ENCODE peak calls at places on chromosomes 3 and 15, in four cellular contexts. One of them, this sample, is unnamed.

GRCh38 chr3:163785693-163786092 is 1292.6 kb downstream of the SI start:
- DNase-seq in NCI-H1092: no peak
- DNase-seq in endothelial cell: peak
- DNase-seq in PC-9: no peak
- DNase-seq in this sample: no peak

GRCh38 chr15:70856884-70857546 is 3.1 kb upstream of the LARP6 start:
- DNase-seq in NCI-H1092: no peak
- DNase-seq in endothelial cell: no peak
- DNase-seq in PC-9: peak
- DNase-seq in this sample: peak

GRCh38 chr3:132090921-132091320 is 56.1 kb upstream of the CPNE4 start:
- DNase-seq in NCI-H1092: no peak
- DNase-seq in endothelial cell: no peak
- DNase-seq in PC-9: no peak
- DNase-seq in this sample: no peak

GRCh38 chr3:120177151-120177550 is 82.9 kb upstream of the GSK3B start:
- DNase-seq in NCI-H1092: peak
- DNase-seq in endothelial cell: peak
- DNase-seq in PC-9: peak
- DNase-seq in this sample: peak

GRCh38 chr3:50515565-50516047 is 12.2 kb upstream of the CACNA2D2 start:
- DNase-seq in NCI-H1092: no peak
- DNase-seq in endothelial cell: peak
- DNase-seq in PC-9: no peak
- DNase-seq in this sample: peak

GRCh38 chr3:58492385-58492970 is 582 bp downstream of the KCTD6 start:
- DNase-seq in NCI-H1092: no peak
- DNase-seq in endothelial cell: peak
- DNase-seq in PC-9: no peak
- DNase-seq in this sample: no peak

GRCh38 chr3:73498764-73499622 is 125.7 kb downstream of the PDZRN3 start:
- DNase-seq in NCI-H1092: no peak
- DNase-seq in endothelial cell: no peak
- DNase-seq in PC-9: no peak
- DNase-seq in this sample: no peak

GRCh38 chr3:101279162-101279561 is 41.2 kb downstream of the IMPG2 start:
- DNase-seq in NCI-H1092: no peak
- DNase-seq in endothelial cell: no peak
- DNase-seq in PC-9: no peak
- DNase-seq in this sample: no peak

GRCh38 chr15:32669870-32670623 is 28.5 kb downstream of the SCG5 start:
- DNase-seq in NCI-H1092: no peak
- DNase-seq in endothelial cell: no peak
- DNase-seq in PC-9: peak
- DNase-seq in this sample: no peak

GRCh38 chr3:142857056-142857455 is 31.8 kb downstream of the PCOLCE2 start:
- DNase-seq in NCI-H1092: no peak
- DNase-seq in endothelial cell: peak
- DNase-seq in PC-9: no peak
- DNase-seq in this sample: peak

GRCh38 chr3:66139415-66139814 is 81.4 kb upstream of the SLC25A26 start:
- DNase-seq in NCI-H1092: no peak
- DNase-seq in endothelial cell: no peak
- DNase-seq in PC-9: no peak
- DNase-seq in this sample: no peak

GRCh38 chr15:52139599-52140462 is 27.3 kb upstream of the BCL2L10 start:
- DNase-seq in NCI-H1092: peak
- DNase-seq in endothelial cell: peak
- DNase-seq in PC-9: no peak
- DNase-seq in this sample: peak

GRCh38 chr3:194711286-194711685 is 25.6 kb downstream of the FAM43A start:
- DNase-seq in NCI-H1092: no peak
- DNase-seq in endothelial cell: no peak
- DNase-seq in PC-9: no peak
- DNase-seq in this sample: no peak

GRCh38 chr3:99413504-99413903 is 224.9 kb upstream of the COL8A1 start:
- DNase-seq in NCI-H1092: no peak
- DNase-seq in endothelial cell: no peak
- DNase-seq in PC-9: no peak
- DNase-seq in this sample: no peak

GRCh38 chr3:24379936-24380335 is 114.7 kb downstream of the THRB start:
- DNase-seq in NCI-H1092: no peak
- DNase-seq in endothelial cell: no peak
- DNase-seq in PC-9: peak
- DNase-seq in this sample: no peak

GRCh38 chr3:72627276-72627675 is 221.0 kb downstream of the SHQ1 start:
- DNase-seq in NCI-H1092: no peak
- DNase-seq in endothelial cell: no peak
- DNase-seq in PC-9: no peak
- DNase-seq in this sample: no peak

GRCh38 chr3:123790254-123791072 is 93.7 kb downstream of the MYLK start:
- DNase-seq in NCI-H1092: no peak
- DNase-seq in endothelial cell: no peak
- DNase-seq in PC-9: no peak
- DNase-seq in this sample: no peak

GRCh38 chr3:140537075-140537474 is 140.8 kb upstream of the TRIM42 start:
- DNase-seq in NCI-H1092: peak
- DNase-seq in endothelial cell: no peak
- DNase-seq in PC-9: no peak
- DNase-seq in this sample: no peak

GRCh38 chr15:65189102-65189740 is 4.1 kb upstream of the CLPX start:
- DNase-seq in NCI-H1092: peak
- DNase-seq in endothelial cell: peak
- DNase-seq in PC-9: no peak
- DNase-seq in this sample: no peak

GRCh38 chr3:161028485-161029018 is 76.6 kb downstream of the B3GALNT1 start:
- DNase-seq in NCI-H1092: no peak
- DNase-seq in endothelial cell: no peak
- DNase-seq in PC-9: peak
- DNase-seq in this sample: no peak

GRCh38 chr3:142896201-142896755 is 7.4 kb upstream of the PCOLCE2 start:
- DNase-seq in NCI-H1092: no peak
- DNase-seq in endothelial cell: no peak
- DNase-seq in PC-9: peak
- DNase-seq in this sample: no peak

GRCh38 chr3:54003136-54003535 is 111.5 kb upstream of the SELENOK start:
- DNase-seq in NCI-H1092: no peak
- DNase-seq in endothelial cell: no peak
- DNase-seq in PC-9: no peak
- DNase-seq in this sample: no peak

GRCh38 chr15:101613130-101614000 is 38.8 kb downstream of the TM2D3 start:
- DNase-seq in NCI-H1092: peak
- DNase-seq in endothelial cell: no peak
- DNase-seq in PC-9: no peak
- DNase-seq in this sample: peak

GRCh38 chr3:86985427-86985826 is 5.5 kb downstream of the VGLL3 start:
- DNase-seq in NCI-H1092: no peak
- DNase-seq in endothelial cell: no peak
- DNase-seq in PC-9: no peak
- DNase-seq in this sample: no peak

GRCh38 chr3:189353318-189353958 is 181.7 kb downstream of the TPRG1 start:
- DNase-seq in NCI-H1092: no peak
- DNase-seq in endothelial cell: no peak
- DNase-seq in PC-9: no peak
- DNase-seq in this sample: no peak

GRCh38 chr15:23457890-23458289 is 10.8 kb upstream of the GOLGA6L2 start:
- DNase-seq in NCI-H1092: no peak
- DNase-seq in endothelial cell: no peak
- DNase-seq in PC-9: no peak
- DNase-seq in this sample: no peak